ENCODE peak calls at places on chromosomes 12 and 14, in six cellular contexts. G is epithelial cell of esophagus, B is sigmoid colon, X is endodermal cell, M is IMR-90, I is Caco-2. W is an unnamed sample.

GRCh38 chr12:63885401-63885800 is 40.9 kb downstream of the SRGAP1 start:
- DNase-seq in G (no peak), B (no peak), X (no peak), M (no peak), I (no peak), W (no peak)

GRCh38 chr14:38255673-38256357 is at the start of gene CLEC14A:
- DNase-seq in G (no peak), B (no peak), X (peak; percentile 84), M (no peak), I (no peak), W (no peak)

GRCh38 chr12:99977550-99977949 is 7.2 kb downstream of the ANKS1B start:
- DNase-seq in G (peak; percentile 19), B (no peak), X (no peak), M (no peak), I (no peak), W (no peak)

GRCh38 chr12:27455589-27455988 is 9.1 kb downstream of the SMCO2 start:
- DNase-seq in G (no peak), B (no peak), X (no peak), M (no peak), I (no peak), W (no peak)

GRCh38 chr12:29242921-29243431 is 93.9 kb downstream of the FAR2 start:
- DNase-seq in G (no peak), B (no peak), X (no peak), M (no peak), I (no peak), W (no peak)

GRCh38 chr12:32533971-32534590 is 134.7 kb downstream of the FGD4 start:
- DNase-seq in G (peak; percentile 77), B (peak; percentile 82), X (no peak), M (peak; percentile 98), I (peak; percentile 85), W (peak; percentile 99)

GRCh38 chr14:91361236-91361811 is 56.3 kb downstream of the CCDC88C start:
- DNase-seq in G (peak; percentile 96), B (no peak), X (no peak), M (peak; percentile 34), I (peak; percentile 21), W (peak; percentile 69)

GRCh38 chr12:1906579-1906978 is 11.9 kb downstream of the CACNA2D4 start:
- DNase-seq in G (no peak), B (no peak), X (no peak), M (no peak), I (peak; percentile 0), W (no peak)

GRCh38 chr14:59964251-59965007 is 44.5 kb downstream of the LRRC9 start:
- DNase-seq in G (peak; percentile 3), B (no peak), X (peak; percentile 49), M (peak; percentile 31), I (no peak), W (no peak)

GRCh38 chr14:84750284-84750683 is 779.7 kb upstream of the FLRT2 start:
- DNase-seq in G (no peak), B (no peak), X (no peak), M (no peak), I (no peak), W (no peak)

DNA sequence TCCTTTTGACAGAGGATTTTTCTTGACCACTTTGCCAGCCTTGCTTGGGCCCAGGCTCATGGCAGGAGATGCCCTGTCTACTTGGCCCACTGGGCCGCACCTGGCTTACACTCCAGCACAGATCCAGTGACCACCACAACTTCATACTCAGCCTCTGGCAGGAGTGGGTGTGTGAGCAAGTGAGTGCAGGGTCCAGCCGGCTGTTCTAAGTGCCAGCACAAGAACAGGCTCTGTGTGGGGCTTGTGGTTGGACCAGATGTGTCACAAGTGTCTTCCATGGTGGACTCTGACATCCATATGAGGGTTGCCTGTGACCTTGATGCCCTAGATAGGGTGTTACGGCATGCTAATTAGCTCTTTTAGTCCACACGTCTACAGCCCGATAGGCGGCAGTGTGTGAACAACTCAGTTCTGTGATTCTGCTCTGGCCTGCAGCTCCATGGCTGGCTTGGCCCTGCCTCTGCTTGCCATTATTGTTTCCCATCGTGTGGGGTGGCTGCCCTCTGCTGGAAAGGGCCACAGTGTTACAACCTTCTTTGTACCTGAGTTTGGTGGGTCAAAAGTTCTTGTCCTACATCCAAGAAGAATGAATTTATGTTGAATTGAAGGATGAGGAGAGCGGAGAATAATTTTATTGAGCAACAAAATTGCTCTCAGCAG is 1089.1 kb downstream of the SLC6A15 start:
- DNase-seq in G (peak; percentile 75), B (no peak), X (peak; percentile 98), M (no peak), I (peak; percentile 68), W (peak; percentile 17)
- TF ChIP-seq CTCF in G (peak; percentile 63), B (no peak), X (peak; percentile 87), M (no peak), I (peak; percentile 44), W (no peak)

GRCh38 chr12:54215990-54216579 is 27.3 kb upstream of the SMUG1 start:
- DNase-seq in G (no peak), B (no peak), X (peak; percentile 67), M (no peak), I (no peak), W (no peak)

GRCh38 chr12:54216580-54217308 is 28.0 kb upstream of the SMUG1 start:
- DNase-seq in G (peak; percentile 80), B (peak; percentile 84), X (peak; percentile 96), M (peak; percentile 75), I (peak; percentile 84), W (peak; percentile 85)

GRCh38 chr12:54217309-54217661 is 28.5 kb upstream of the SMUG1 start:
- DNase-seq in G (no peak), B (peak; percentile 21), X (no peak), M (no peak), I (no peak), W (no peak)

GRCh38 chr12:54213084-54213483 is 24.3 kb upstream of the SMUG1 start:
- DNase-seq in G (peak; percentile 34), B (no peak), X (peak; percentile 54), M (no peak), I (no peak), W (no peak)

GRCh38 chr12:54214553-54215374 is 26.0 kb upstream of the SMUG1 start:
- DNase-seq in G (peak; percentile 88), B (peak; percentile 88), X (peak; percentile 99), M (peak; percentile 85), I (peak; percentile 92), W (peak; percentile 92)
- H3K4me3 ChIP-seq in G (peak overlapping the region; percentile 7), B (no peak overlapping the region), X (no peak overlapping the region), M (peak overlapping the region; percentile 15), I (peak overlapping the region; percentile 5), W (no peak overlapping the region)

GRCh38 chr14:27557445-27557844 is 959.6 kb upstream of the NOVA1 start:
- DNase-seq in G (no peak), B (no peak), X (no peak), M (no peak), I (no peak), W (no peak)

DNA sequence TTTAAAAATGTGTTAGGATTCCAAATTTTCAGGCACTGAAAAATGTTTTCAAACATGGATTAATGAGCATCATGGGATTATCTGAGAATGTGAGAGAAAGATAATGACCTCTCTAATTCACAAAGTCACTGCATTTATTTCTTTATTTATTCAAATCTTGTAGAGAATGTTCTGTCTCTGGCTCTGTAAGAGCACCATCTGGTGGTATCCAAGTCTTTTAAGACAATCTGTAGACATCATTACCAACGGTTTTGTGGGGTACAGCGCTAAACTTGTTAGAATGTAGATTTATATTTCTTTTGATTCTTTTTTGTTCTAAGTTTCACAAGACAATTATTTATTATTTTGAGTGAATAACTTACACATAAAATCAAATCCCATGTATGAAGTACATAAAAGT is 956.0 kb upstream of the NOVA1 start:
- DNase-seq in G (peak; percentile 1), B (no peak), X (no peak), M (no peak), I (no peak), W (no peak)
- TF ChIP-seq CTCF in G (no peak), B (no peak), X (peak; percentile 76), M (no peak), I (no peak), W (no peak)

DNA sequence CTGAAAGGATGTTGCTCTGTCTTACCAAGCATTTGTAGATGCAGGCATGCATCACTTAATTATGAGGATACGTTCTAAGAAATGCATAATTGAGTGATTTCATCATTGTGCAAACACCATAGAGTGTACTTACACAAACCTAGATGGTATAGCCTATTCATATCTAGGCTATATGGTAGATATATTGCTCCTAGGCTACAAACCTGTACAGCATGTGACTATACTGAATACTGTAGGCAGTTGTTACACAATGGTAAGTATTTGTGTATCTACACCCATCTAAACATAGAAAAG is 75.9 kb downstream of the IFT81 start:
- DNase-seq in G (peak; percentile 52), B (no peak), X (no peak), M (peak; percentile 15), I (no peak), W (no peak)
- H3K4me3 ChIP-seq in G (no peak overlapping the region), B (no peak overlapping the region), X (no peak overlapping the region), M (no peak overlapping the region), I (no peak overlapping the region), W (no peak overlapping the region)

GRCh38 chr12:6323340-6323994 is 13.0 kb downstream of the PLEKHG6 start:
- DNase-seq in G (peak; percentile 84), B (peak; percentile 89), X (peak; percentile 94), M (peak; percentile 94), I (peak; percentile 80), W (peak; percentile 98)
- TF ChIP-seq CTCF in G (peak; percentile 55), B (peak; percentile 73), X (peak; percentile 89), M (peak; percentile 84), I (peak; percentile 61), W (peak; percentile 53)

DNA sequence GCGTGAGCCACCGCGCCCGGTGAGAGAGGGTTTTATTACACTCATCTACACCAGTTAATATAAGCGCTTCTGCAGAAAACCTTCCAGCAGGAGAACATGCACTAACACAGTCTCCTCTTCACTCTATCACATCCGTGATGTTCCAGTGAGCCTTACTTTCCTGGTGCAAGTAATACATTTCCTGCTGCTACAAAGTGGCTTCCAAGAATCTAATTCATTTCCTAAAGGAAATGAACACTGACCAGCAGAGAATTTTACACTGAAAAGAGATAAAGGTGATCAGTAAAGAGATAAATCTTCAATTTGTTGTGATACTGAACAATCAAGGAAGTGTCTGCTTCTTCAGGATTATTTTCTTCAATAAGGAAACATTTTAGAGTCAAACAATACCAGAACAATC is 39.5 kb downstream of the ZFYVE21 start:
- DNase-seq in G (no peak), B (no peak), X (no peak), M (no peak), I (no peak), W (no peak)
- H3K4me3 ChIP-seq in G (no peak overlapping the region), B (no peak overlapping the region), X (no peak overlapping the region), M (no peak overlapping the region), I (no peak overlapping the region), W (no peak overlapping the region)

DNA sequence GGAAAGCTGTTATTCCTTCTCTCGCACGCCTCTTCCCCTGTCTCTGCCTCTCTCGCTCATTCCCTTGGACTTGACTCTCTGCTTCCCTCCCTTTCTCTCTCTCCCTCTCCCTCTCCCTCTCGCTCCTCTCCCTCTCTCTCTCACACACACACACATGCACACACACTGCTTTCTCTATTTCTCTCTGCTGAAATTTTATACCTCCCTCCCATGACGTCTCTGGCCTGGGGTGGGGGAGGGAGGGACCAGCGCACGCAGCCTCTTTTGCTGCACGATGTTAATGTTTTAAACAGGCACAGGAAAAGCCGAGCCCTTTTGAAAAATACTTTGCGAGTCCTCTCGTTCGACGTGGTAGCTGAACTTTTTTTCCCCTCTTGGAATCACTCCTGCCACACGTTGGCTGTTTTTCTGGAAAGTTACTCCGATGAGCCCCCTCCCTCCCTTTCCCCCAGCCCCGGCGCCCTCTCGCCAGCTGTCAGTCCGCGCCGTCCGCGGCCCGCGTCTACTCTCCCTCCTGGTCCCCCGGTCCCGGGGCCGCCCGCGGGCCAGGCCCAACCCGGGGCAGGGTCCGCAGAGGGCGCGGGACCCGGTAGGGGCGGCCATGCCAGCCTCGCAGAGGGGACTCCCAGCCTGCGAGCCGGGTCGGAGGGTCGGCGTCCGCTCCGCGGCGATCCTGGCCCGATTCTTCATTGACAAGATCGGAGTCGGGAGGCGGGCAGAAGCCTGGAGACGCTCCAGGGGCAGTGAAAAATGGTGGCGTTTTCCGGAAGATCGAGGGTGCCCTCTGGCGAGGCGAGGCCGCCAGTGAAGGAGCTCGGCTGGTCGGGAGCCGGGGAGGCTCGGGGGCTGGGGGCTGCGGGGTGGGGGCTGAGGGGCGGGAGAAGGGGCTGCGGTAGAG is at the start of gene TGFB3:
- DNase-seq in G (peak; percentile 81), B (peak; percentile 93), X (peak; percentile 95), M (peak; percentile 93), I (peak; percentile 89), W (peak; percentile 92)
- TF ChIP-seq CTCF in G (peak; percentile 66), B (peak; percentile 47), X (peak; percentile 82), M (peak; percentile 72), I (peak; percentile 78), W (peak; percentile 66)